ENCODE peak calls at places on chromosomes 3 and 15, in nine cellular contexts. A is nephron progenitor cell; D is GM12892; N is GM03348; M is progenitor cell of endocrine pancreas; E is stimulated activated naive B cell treated with anti-CD40 and anti-IgM and Interleukin-4, amounts not matched to agents 10 μg/mL and 1 μg/mL and 100 μg/mL, for 72 hours; B is AG09319; F is stimulated activated CD8-positive, alpha-beta memory T cell treated with anti-CD3 and anti-CD28 coated beads, Interleukin-2, amount 100 ng/mL, for 1 hour; T is adipocyte. X is an unnamed sample.

GRCh38 chr3:23481660-23482278 is 278.6 kb downstream of the UBE2E2 start:
- DNase-seq in A (no peak), D (no peak), N (no peak), M (no peak), E (no peak), B (peak; percentile 12), F (no peak), T (no peak), X (no peak)

GRCh38 chr3:108099679-108100428 is 9.0 kb upstream of the CD47 start:
- DNase-seq in A (no peak), D (no peak), N (no peak), M (no peak), E (peak; percentile 46), B (no peak), F (no peak), T (no peak), X (no peak)

GRCh38 chr3:15401936-15402335 is 25.4 kb downstream of the METTL6 start:
- DNase-seq in A (no peak), D (no peak), N (no peak), M (no peak), E (no peak), B (no peak), F (no peak), T (no peak), X (no peak)

GRCh38 chr15:68304611-68305337 is 27.2 kb downstream of the FEM1B start:
- DNase-seq in A (no peak), D (no peak), N (no peak), M (no peak), E (no peak), B (no peak), F (no peak), T (no peak), X (no peak)

GRCh38 chr15:81064253-81064652 is 63.5 kb downstream of the TLNRD1 start:
- DNase-seq in A (no peak), D (no peak), N (no peak), M (no peak), E (no peak), B (no peak), F (no peak), T (no peak), X (no peak)

GRCh38 chr3:120678331-120678845 is 3.7 kb downstream of the HGD start:
- DNase-seq in A (no peak), D (no peak), N (peak; percentile 41), M (peak; percentile 14), E (no peak), B (peak; percentile 22), F (no peak), T (peak; percentile 90), X (peak; percentile 37)

GRCh38 chr15:34347951-34348638 is 5.0 kb downstream of the NUTM1 start:
- DNase-seq in A (no peak), D (no peak), N (no peak), M (no peak), E (no peak), B (no peak), F (no peak), T (no peak), X (no peak)

GRCh38 chr3:113783980-113784379 is 37.1 kb downstream of the ATP6V1A start:
- DNase-seq in A (no peak), D (no peak), N (no peak), M (no peak), E (no peak), B (no peak), F (no peak), T (no peak), X (peak; percentile 5)

GRCh38 chr3:129348734-129349133 is 70.1 kb downstream of the HMCES start:
- DNase-seq in A (no peak), D (no peak), N (no peak), M (no peak), E (no peak), B (no peak), F (no peak), T (no peak), X (no peak)

GRCh38 chr15:39497759-39498565 is 82.9 kb upstream of the THBS1 start:
- DNase-seq in A (no peak), D (no peak), N (no peak), M (no peak), E (no peak), B (no peak), F (no peak), T (peak; percentile 39), X (no peak)

GRCh38 chr3:18429021-18429745 is 4.0 kb upstream of the SATB1 start:
- DNase-seq in A (no peak), D (no peak), N (no peak), M (no peak), E (no peak), B (no peak), F (no peak), T (no peak), X (no peak)

GRCh38 chr3:25904248-25904647 is 114.4 kb downstream of the OXSM start:
- DNase-seq in A (no peak), D (no peak), N (no peak), M (no peak), E (no peak), B (no peak), F (no peak), T (no peak), X (no peak)

GRCh38 chr3:136276049-136276755 is 26.1 kb downstream of the PCCB start:
- DNase-seq in A (no peak), D (no peak), N (no peak), M (no peak), E (no peak), B (no peak), F (no peak), T (no peak), X (no peak)

GRCh38 chr15:90071220-90071807 is 31.0 kb downstream of the IDH2 start:
- DNase-seq in A (peak; percentile 68), D (no peak), N (peak; percentile 88), M (peak; percentile 36), E (peak; percentile 59), B (peak; percentile 62), F (peak; percentile 41), T (peak; percentile 93), X (peak; percentile 35)

GRCh38 chr15:92005154-92005553 is 151.6 kb downstream of the SLCO3A1 start:
- DNase-seq in A (no peak), D (no peak), N (no peak), M (no peak), E (no peak), B (no peak), F (no peak), T (no peak), X (no peak)

GRCh38 chr15:35633677-35634076 is 87.7 kb upstream of the DPH6 start:
- DNase-seq in A (no peak), D (no peak), N (no peak), M (no peak), E (no peak), B (no peak), F (no peak), T (no peak), X (no peak)

GRCh38 chr15:101451192-101451799 is 38.2 kb downstream of the PCSK6 start:
- DNase-seq in A (no peak), D (no peak), N (peak; percentile 71), M (no peak), E (peak; percentile 2), B (peak; percentile 51), F (no peak), T (peak; percentile 13), X (no peak)